ENCODE peak calls at places on chromosome 1, in four cellular contexts. B is mammary epithelial cell, I is mesenchymal stem cell, G is neural progenitor cell. F is an unnamed sample.

GRCh38 chr1:116345830-116346229 is 27.2 kb upstream of the ATP1A1 start:
- DNase-seq in B (no peak), I (no peak), G (peak), F (no peak)

GRCh38 chr1:24929876-24930702 is at the start of gene RUNX3:
- DNase-seq in B (peak), I (no peak), G (peak), F (no peak)

GRCh38 chr1:33099290-33100118 is 18.6 kb downstream of the AZIN2 start:
- DNase-seq in B (peak), I (peak), G (no peak), F (peak)

GRCh38 chr1:17433261-17433660 is 6.2 kb downstream of the RCC2 start:
- DNase-seq in B (no peak), I (no peak), G (no peak), F (no peak)

GRCh38 chr1:32291145-32291707 is 657 bp upstream of the HDAC1 start:
- DNase-seq in B (peak), I (peak), G (no peak), F (peak)

GRCh38 chr1:193747579-193747978 is 561.2 kb upstream of the B3GALT2 start:
- DNase-seq in B (peak), I (peak), G (no peak), F (no peak)

GRCh38 chr1:236209185-236209584 is 66.8 kb downstream of the GPR137B start:
- DNase-seq in B (no peak), I (no peak), G (no peak), F (no peak)

GRCh38 chr1:150010388-150011115 is at the start of gene OTUD7B:
- DNase-seq in B (peak), I (peak), G (peak), F (peak)

GRCh38 chr1:78223417-78224215 is 177.8 kb downstream of the GIPC2 start:
- DNase-seq in B (peak), I (no peak), G (no peak), F (no peak)

GRCh38 chr1:77228836-77229235 is 9.6 kb upstream of the PIGK start:
- DNase-seq in B (peak), I (no peak), G (no peak), F (no peak)

GRCh38 chr1:7810395-7810794 is 26.3 kb downstream of the PER3 start:
- DNase-seq in B (peak), I (peak), G (no peak), F (peak)

GRCh38 chr1:2225029-2225428 is 3.1 kb upstream of the SKI start:
- DNase-seq in B (no peak), I (no peak), G (no peak), F (no peak)

GRCh38 chr1:2609271-2610035 is 22.9 kb downstream of the PRXL2B start:
- DNase-seq in B (no peak), I (no peak), G (no peak), F (no peak)

GRCh38 chr1:109775408-109775807 is 11.7 kb upstream of the EPS8L3 start:
- DNase-seq in B (no peak), I (no peak), G (no peak), F (no peak)

GRCh38 chr1:7975212-7975865 is 13.8 kb downstream of the PARK7 start:
- DNase-seq in B (peak), I (peak), G (peak), F (peak)

GRCh38 chr1:242764161-242764560 is 239.7 kb upstream of the PLD5 start:
- DNase-seq in B (no peak), I (no peak), G (no peak), F (no peak)

GRCh38 chr1:67572594-67573221 is 112.3 kb upstream of the GADD45A start:
- DNase-seq in B (peak), I (no peak), G (no peak), F (peak)

GRCh38 chr1:222096883-222097282 is 355.0 kb upstream of the DUSP10 start:
- DNase-seq in B (peak), I (no peak), G (no peak), F (peak)

GRCh38 chr1:185526318-185527307 is 207.6 kb upstream of the HMCN1 start:
- DNase-seq in B (no peak), I (no peak), G (no peak), F (no peak)

GRCh38 chr1:183197762-183198161 is 11.7 kb downstream of the LAMC2 start:
- DNase-seq in B (no peak), I (no peak), G (no peak), F (peak)

GRCh38 chr1:145977486-145978476 is 13.3 kb downstream of the POLR3GL start:
- DNase-seq in B (peak), I (peak), G (peak), F (peak)

GRCh38 chr1:225973158-225973557 is 26.0 kb downstream of the SDE2 start:
- DNase-seq in B (no peak), I (no peak), G (no peak), F (no peak)

GRCh38 chr1:81430955-81431646 is 369.6 kb upstream of the ADGRL2 start:
- DNase-seq in B (no peak), I (peak), G (peak), F (no peak)

GRCh38 chr1:42290130-42290529 is 44.9 kb downstream of the FOXJ3 start:
- DNase-seq in B (peak), I (peak), G (no peak), F (peak)

GRCh38 chr1:3073520-3074296 is 4.7 kb downstream of the PRDM16 start:
- DNase-seq in B (no peak), I (no peak), G (peak), F (no peak)

GRCh38 chr1:222979561-222979960 is 163.5 kb downstream of the TLR5 start:
- DNase-seq in B (no peak), I (no peak), G (peak), F (no peak)

GRCh38 chr1:173916667-173917066 is 460 bp downstream of the SERPINC1 start:
- DNase-seq in B (no peak), I (no peak), G (no peak), F (no peak)
- H3K9ac ChIP-seq in B (no peak), I (no peak), G (no peak), F (no peak)

GRCh38 chr1:180136311-180136967 is 18.2 kb upstream of the QSOX1 start:
- DNase-seq in B (no peak), I (no peak), G (no peak), F (no peak)
- H3K9ac ChIP-seq in B (no peak), I (peak), G (no peak), F (no peak)

DNA sequence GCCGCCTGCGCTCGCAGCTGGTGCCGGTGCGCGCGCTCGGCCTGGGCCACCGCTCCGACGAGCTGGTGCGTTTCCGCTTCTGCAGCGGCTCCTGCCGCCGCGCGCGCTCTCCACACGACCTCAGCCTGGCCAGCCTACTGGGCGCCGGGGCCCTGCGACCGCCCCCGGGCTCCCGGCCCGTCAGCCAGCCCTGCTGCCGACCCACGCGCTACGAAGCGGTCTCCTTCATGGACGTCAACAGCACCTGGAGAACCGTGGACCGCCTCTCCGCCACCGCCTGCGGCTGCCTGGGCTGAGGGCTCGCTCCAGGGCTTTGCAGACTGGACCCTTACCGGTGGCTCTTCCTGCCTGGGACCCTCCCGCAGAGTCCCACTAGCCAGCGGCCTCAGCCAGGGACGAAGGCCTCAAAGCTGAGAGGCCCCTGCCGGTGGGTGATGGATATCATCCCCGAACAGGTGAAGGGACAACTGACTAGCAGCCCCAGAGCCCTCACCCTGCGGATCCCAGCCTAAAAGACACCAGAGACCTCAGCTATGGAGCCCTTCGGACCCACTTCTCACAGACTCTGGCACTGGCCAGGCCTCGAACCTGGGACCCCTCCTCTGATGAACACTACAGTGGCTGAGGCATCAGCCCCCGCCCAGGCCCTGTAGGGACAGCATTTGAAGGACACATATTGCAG is 3.0 kb downstream of the ARTN start:
- DNase-seq in B (peak), I (peak), G (peak), F (no peak)
- H3K9ac ChIP-seq in B (peak), I (no peak), G (no peak), F (no peak)

GRCh38 chr1:178690496-178690895 is 34.5 kb upstream of the RALGPS2 start:
- DNase-seq in B (no peak), I (no peak), G (no peak), F (no peak)

GRCh38 chr1:178684542-178685000 is 40.5 kb upstream of the RALGPS2 start:
- DNase-seq in B (peak), I (peak), G (no peak), F (peak)

GRCh38 chr1:178686407-178686806 is 38.6 kb upstream of the RALGPS2 start:
- DNase-seq in B (peak), I (no peak), G (no peak), F (no peak)

GRCh38 chr1:178689769-178690168 is 35.3 kb upstream of the RALGPS2 start:
- DNase-seq in B (no peak), I (no peak), G (no peak), F (no peak)

DNA sequence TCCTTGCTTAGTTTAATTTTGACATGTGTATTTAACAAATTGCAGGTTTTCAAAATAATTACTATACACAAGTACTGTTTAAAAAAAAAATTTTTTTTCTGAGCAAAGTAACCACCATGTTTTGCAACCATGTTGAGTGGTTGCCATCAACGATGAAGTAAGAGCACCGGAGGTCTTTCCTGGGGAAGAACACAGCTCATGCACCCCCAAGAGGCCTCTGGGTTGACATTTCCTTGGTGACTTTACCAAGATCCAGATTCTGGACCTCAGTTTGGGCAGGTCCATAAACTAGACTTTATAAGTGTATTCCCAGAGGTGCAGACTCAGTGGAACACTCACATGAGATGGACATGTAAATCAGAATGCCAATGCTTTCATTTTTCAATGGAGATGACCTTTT is 36.8 kb upstream of the RALGPS2 start:
- DNase-seq in B (no peak), I (no peak), G (no peak), F (no peak)
- H3K9ac ChIP-seq in B (no peak), I (peak), G (no peak), F (no peak)

F was measured in trophoblast cell.